ENCODE peak calls at places on chromosome 1, in six cellular contexts. N is nephron progenitor cell, X is GM13976, R is upper lobe of right lung, V is prostate gland, J is mucosa of descending colon. G is an unnamed sample.

GRCh38 chr1:206714331-206715058 is 29.8 kb downstream of the MAPKAPK2 start:
- DNase-seq in X (no peak), J (no peak), V (peak), R (peak), N (no peak), G (no peak)

GRCh38 chr1:235513495-235514366 is 9.5 kb upstream of the B3GALNT2 start:
- DNase-seq in V (peak), N (peak), R (no peak), J (no peak), X (peak), G (no peak)

GRCh38 chr1:101284021-101284420 is 47.2 kb downstream of the S1PR1 start:
- DNase-seq in X (no peak), V (no peak), N (no peak), J (no peak), R (no peak), G (no peak)

GRCh38 chr1:2108213-2108876 is 58.1 kb downstream of the PRKCZ start:
- DNase-seq in N (peak), X (peak), R (peak), J (no peak), V (no peak), G (no peak)

GRCh38 chr1:7207875-7208646 is 422.8 kb downstream of the CAMTA1 start:
- DNase-seq in X (peak), N (peak), J (no peak), V (no peak), R (no peak), G (no peak)

GRCh38 chr1:224169876-224170275 is 13.2 kb upstream of the DEGS1 start:
- DNase-seq in N (no peak), R (no peak), X (no peak), J (no peak), V (no peak), G (no peak)

GRCh38 chr1:174160109-174160473 is 771 bp downstream of the RABGAP1L start:
- DNase-seq in R (peak), J (peak), N (peak), X (no peak), V (peak), G (peak)

GRCh38 chr1:81635816-81636215 is 164.9 kb upstream of the ADGRL2 start:
- DNase-seq in N (no peak), X (no peak), R (no peak), J (no peak), V (no peak), G (no peak)

GRCh38 chr1:23614128-23614660 is 54.9 kb upstream of the ID3 start:
- DNase-seq in R (no peak), X (no peak), V (no peak), J (no peak), N (no peak), G (no peak)

GRCh38 chr1:211648980-211649934 is 26.2 kb downstream of the NEK2 start:
- DNase-seq in J (no peak), R (peak), N (no peak), X (peak), V (peak), G (no peak)

GRCh38 chr1:103997631-103998030 is 247.9 kb downstream of the AMY1C start:
- DNase-seq in N (no peak), X (no peak), J (no peak), R (no peak), V (no peak), G (no peak)

GRCh38 chr1:95086949-95087533 is 14.3 kb upstream of the ALG14 start:
- DNase-seq in V (no peak), N (peak), X (no peak), J (no peak), R (no peak), G (no peak)

GRCh38 chr1:221714227-221715116 is 27.4 kb downstream of the DUSP10 start:
- DNase-seq in R (no peak), N (no peak), V (no peak), X (no peak), J (no peak), G (no peak)

GRCh38 chr1:61950418-61950817 is 208.1 kb downstream of the PATJ start:
- DNase-seq in R (no peak), X (no peak), N (no peak), V (no peak), J (no peak), G (no peak)

GRCh38 chr1:154743536-154744036 is 126.5 kb downstream of the KCNN3 start:
- DNase-seq in N (no peak), R (no peak), J (no peak), V (no peak), X (no peak), G (no peak)

GRCh38 chr1:193747579-193747978 is 561.2 kb upstream of the B3GALT2 start:
- DNase-seq in R (no peak), N (no peak), V (no peak), J (no peak), X (no peak), G (no peak)

GRCh38 chr1:237112663-237113062 is 70.7 kb downstream of the RYR2 start:
- DNase-seq in N (no peak), J (no peak), R (no peak), X (no peak), V (no peak), G (no peak)

GRCh38 chr1:151197863-151198253 is 494 bp upstream of the PIP5K1A start:
- DNase-seq in N (no peak), J (no peak), X (no peak), R (no peak), V (no peak), G (no peak)

GRCh38 chr1:206049919-206050600 is 2.9 kb upstream of the RHEX start:
- DNase-seq in N (no peak), J (no peak), V (no peak), X (no peak), R (no peak), G (no peak)

GRCh38 chr1:118785246-118785645 is 202.9 kb downstream of the TBX15 start:
- DNase-seq in R (no peak), V (no peak), N (no peak), X (no peak), J (no peak), G (no peak)

GRCh38 chr1:33256335-33256700 is at the start of gene ZNF362:
- DNase-seq in J (peak), V (peak), N (peak), X (peak), R (peak), G (no peak)

GRCh38 chr1:53944469-53945182 is 873 bp downstream of the IFT25 start:
- DNase-seq in V (no peak), R (no peak), J (no peak), X (no peak), N (peak), G (no peak)

GRCh38 chr1:94092210-94092613 is 28.7 kb downstream of the ABCA4 start:
- DNase-seq in V (no peak), N (no peak), R (no peak), X (no peak), J (no peak), G (no peak)

GRCh38 chr1:183568176-183569041 is 21.9 kb downstream of the NCF2 start:
- DNase-seq in V (no peak), N (no peak), J (peak), R (no peak), X (no peak), G (no peak)

GRCh38 chr1:180170569-180170968 is 15.9 kb downstream of the QSOX1 start:
- DNase-seq in R (peak), X (no peak), N (no peak), V (no peak), J (no peak), G (no peak)

GRCh38 chr1:63797056-63797726 is 23.4 kb downstream of the ROR1 start:
- DNase-seq in N (no peak), J (no peak), X (no peak), V (no peak), R (no peak), G (no peak)

GRCh38 chr1:236200925-236201324 is 58.6 kb downstream of the GPR137B start:
- DNase-seq in J (no peak), N (no peak), X (no peak), R (no peak), V (no peak), G (no peak)

GRCh38 chr1:199197695-199198094 is 558.9 kb downstream of the PTPRC start:
- DNase-seq in N (no peak), X (no peak), R (no peak), V (no peak), J (no peak), G (no peak)

GRCh38 chr1:40162791-40163441 is 1.7 kb downstream of the RLF start:
- DNase-seq in J (no peak), R (no peak), X (no peak), V (no peak), N (no peak), G (no peak)

GRCh38 chr1:204151562-204152309 is at the start of gene ETNK2:
- DNase-seq in N (peak), X (peak), V (peak), R (peak), J (peak), G (no peak)

GRCh38 chr1:184648160-184648855 is 106.3 kb downstream of the EDEM3 start:
- DNase-seq in X (no peak), N (no peak), J (no peak), R (no peak), V (no peak), G (no peak)

GRCh38 chr1:43632135-43632670 is 17.7 kb upstream of the KDM4A start:
- DNase-seq in R (peak), N (no peak), X (no peak), V (no peak), J (no peak), G (no peak)

GRCh38 chr1:27235827-27236226 is 1.4 kb downstream of the WDTC1 start:
- DNase-seq in R (no peak), X (no peak), V (no peak), J (no peak), N (no peak), G (no peak)

GRCh38 chr1:174114788-174115448 is 44.4 kb upstream of the RABGAP1L start:
- DNase-seq in X (peak), N (peak), R (no peak), V (no peak), J (no peak), G (no peak)

GRCh38 chr1:94383966-94384408 is 34.2 kb upstream of the ABCD3 start:
- DNase-seq in R (no peak), J (no peak), X (no peak), N (no peak), V (no peak), G (no peak)

GRCh38 chr1:219567341-219567947 is 45.5 kb downstream of the ZC3H11B start:
- DNase-seq in V (no peak), N (no peak), R (no peak), J (no peak), X (peak), G (no peak)

DNA sequence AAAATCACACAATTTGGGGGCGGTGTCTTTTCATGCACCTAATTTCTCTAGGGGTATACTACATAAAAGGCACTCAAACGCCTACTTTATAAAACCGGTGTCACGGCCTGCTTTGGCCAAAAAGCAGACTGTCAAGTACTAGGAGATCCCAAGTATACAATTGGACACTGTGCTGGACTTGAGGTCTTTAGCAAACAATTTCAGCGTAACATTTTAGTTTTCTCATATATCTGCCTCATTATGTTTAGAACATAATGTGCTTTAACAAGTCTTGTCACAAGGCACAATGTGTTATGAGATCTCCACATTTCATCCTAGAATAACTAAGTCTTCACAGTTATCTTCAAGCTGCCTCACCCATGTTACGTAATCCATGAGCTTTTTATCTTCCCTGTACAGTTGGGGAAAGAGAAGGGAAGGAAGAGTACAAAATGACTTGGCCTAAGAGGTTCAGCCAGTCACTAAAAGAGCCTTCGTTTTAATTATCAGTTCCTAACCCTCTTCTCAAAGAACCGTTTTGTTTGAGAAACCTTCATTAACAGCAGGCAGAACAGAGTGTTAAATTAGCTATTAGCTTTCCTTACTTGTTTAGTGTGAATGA is 1.7 kb downstream of the SSX2IP start:
- DNase-seq in V (no peak), J (no peak), X (no peak), N (no peak), R (no peak), G (no peak)
- TF ChIP-seq CTCF in V (no peak), J (no peak), X (no peak), N (no peak), R (no peak), G (no peak)

GRCh38 chr1:245888809-245889208 is 618.3 kb downstream of the SMYD3 start:
- DNase-seq in X (no peak), V (no peak), J (no peak), N (no peak), R (no peak), G (no peak)
- TF ChIP-seq CTCF in X (peak), V (no peak), J (no peak), N (peak), R (peak), G (no peak)

DNA sequence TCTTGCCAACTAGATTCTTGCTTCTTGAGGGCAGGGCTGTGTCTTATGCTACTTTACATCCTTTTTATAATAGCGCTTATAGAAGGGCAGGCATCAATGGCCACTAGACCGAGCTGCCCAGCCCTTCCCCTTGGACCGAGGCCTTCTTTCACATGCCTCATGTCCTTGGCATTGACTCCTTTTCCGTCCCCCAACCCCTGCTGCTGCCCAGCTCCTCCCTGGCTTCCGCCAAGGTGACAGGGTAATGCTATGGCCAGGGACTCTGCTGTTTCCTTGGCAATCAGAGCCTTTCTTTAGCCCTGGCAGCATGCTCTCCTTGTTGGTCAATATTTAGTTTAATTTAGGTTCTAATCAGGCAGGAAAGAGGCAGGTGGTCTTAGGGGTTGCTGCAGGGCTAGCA is 48.2 kb downstream of the DDX20 start:
- DNase-seq in V (no peak), X (no peak), J (no peak), N (no peak), R (no peak), G (no peak)
- TF ChIP-seq CTCF in V (no peak), X (no peak), J (no peak), N (no peak), R (no peak), G (no peak)

DNA sequence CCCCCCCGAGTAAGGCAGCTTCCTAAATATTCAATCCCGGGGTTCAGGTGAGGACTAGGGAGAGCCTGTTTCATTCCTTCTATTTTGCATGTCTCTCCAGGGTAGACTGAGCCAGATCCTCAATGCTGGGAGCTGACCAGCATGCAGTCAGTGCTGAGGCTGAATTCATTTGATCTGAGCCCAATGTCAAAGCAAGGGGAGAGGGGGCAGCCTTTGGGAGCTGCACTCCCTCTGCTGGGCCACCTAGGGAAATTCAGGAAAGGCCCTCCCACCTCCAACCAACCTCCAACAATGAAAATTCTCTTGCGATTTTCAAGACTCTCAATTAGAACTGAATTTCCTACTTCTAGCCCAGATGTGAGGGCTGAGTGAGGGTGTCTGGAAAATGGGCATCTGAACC is 371.2 kb downstream of the NPHP4 start:
- DNase-seq in J (no peak), R (no peak), V (no peak), N (peak), X (no peak), G (no peak)
- TF ChIP-seq CTCF in J (no peak), R (peak), V (peak), N (peak), X (no peak), G (no peak)

GRCh38 chr1:20219991-20220390 is 33.7 kb upstream of the PLA2G2C start:
- DNase-seq in R (no peak), V (no peak), J (no peak), X (no peak), N (no peak), G (no peak)

GRCh38 chr1:20212099-20212684 is 25.9 kb upstream of the PLA2G2C start:
- DNase-seq in X (no peak), R (no peak), N (no peak), J (no peak), V (no peak), G (no peak)

GRCh38 chr1:20215716-20216115 is 29.4 kb upstream of the PLA2G2C start:
- DNase-seq in J (no peak), V (no peak), R (no peak), X (no peak), N (no peak), G (no peak)

GRCh38 chr1:20212685-20213331 is 26.5 kb upstream of the PLA2G2C start:
- DNase-seq in N (peak), J (peak), R (peak), X (peak), V (peak), G (no peak)

DNA sequence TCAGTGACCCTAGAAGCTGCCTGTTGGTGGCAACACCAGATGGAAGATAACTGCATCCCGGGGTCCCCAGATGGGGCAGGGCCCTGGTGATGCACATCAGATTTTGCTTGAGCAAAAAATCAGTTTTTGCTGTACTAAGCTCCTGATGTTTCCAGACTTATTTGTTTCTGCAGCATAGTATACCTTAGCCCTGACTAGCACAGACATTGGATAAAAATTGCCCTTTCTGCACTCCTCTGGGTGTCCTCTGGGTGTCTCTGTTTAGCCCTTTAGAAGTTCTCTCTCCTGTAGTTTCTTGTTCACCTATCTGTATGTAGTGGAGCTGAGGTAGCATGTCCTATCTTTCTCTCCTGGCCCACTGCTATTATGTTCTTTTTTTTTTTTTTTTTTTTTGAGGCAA is 30.3 kb upstream of the PLA2G2C start:
- DNase-seq in J (no peak), V (no peak), R (no peak), N (no peak), X (peak), G (no peak)
- TF ChIP-seq CTCF in J (peak), V (peak), R (peak), N (peak), X (no peak), G (no peak)

GRCh38 chr1:222749927-222750326 is 12.9 kb downstream of the FAM177B start:
- DNase-seq in N (no peak), V (no peak), X (no peak), R (no peak), J (no peak), G (no peak)
- TF ChIP-seq CTCF in N (no peak), V (no peak), X (no peak), R (no peak), J (no peak), G (no peak)

GRCh38 chr1:21050031-21050430 is 126.7 kb downstream of the EIF4G3 start:
- DNase-seq in V (no peak), N (no peak), J (no peak), X (no peak), R (no peak), G (no peak)

GRCh38 chr1:21048462-21048861 is 128.2 kb downstream of the EIF4G3 start:
- DNase-seq in N (no peak), X (no peak), R (no peak), J (no peak), V (no peak), G (no peak)

GRCh38 chr1:21051177-21051576 is 125.5 kb downstream of the EIF4G3 start:
- DNase-seq in N (no peak), X (no peak), J (no peak), R (no peak), V (no peak), G (no peak)

GRCh38 chr1:21046132-21046531 is 130.6 kb downstream of the EIF4G3 start:
- DNase-seq in N (no peak), J (no peak), R (no peak), V (no peak), X (no peak), G (no peak)

GRCh38 chr1:21052034-21052433 is 124.7 kb downstream of the EIF4G3 start:
- DNase-seq in X (no peak), R (no peak), J (no peak), V (no peak), N (no peak), G (no peak)
- TF ChIP-seq CTCF in X (no peak), R (no peak), J (no peak), V (no peak), N (no peak), G (no peak)

DNA sequence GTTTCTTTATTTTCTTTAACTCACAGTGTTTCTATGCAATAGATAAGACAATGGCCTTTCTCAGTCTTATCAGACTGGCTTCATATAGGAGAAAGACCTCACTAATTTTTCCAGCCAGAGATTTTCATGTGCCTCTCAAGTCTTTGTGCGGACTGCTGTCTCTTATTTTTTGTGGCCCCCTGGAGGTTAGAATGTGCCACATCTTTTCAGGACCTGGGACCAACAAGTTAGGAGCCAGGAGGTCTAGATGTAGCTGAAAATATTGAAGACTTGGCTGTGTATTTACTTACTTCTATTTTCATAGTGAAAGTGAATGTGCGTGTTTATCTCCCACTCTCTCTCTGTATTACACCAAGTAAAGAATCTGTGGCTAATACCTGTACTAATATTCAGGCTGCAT is 42.1 kb upstream of the CFHR3 start:
- DNase-seq in J (no peak), X (no peak), R (no peak), V (no peak), N (no peak), G (no peak)
- TF ChIP-seq CTCF in J (no peak), X (no peak), R (no peak), V (no peak), N (no peak), G (no peak)

DNA sequence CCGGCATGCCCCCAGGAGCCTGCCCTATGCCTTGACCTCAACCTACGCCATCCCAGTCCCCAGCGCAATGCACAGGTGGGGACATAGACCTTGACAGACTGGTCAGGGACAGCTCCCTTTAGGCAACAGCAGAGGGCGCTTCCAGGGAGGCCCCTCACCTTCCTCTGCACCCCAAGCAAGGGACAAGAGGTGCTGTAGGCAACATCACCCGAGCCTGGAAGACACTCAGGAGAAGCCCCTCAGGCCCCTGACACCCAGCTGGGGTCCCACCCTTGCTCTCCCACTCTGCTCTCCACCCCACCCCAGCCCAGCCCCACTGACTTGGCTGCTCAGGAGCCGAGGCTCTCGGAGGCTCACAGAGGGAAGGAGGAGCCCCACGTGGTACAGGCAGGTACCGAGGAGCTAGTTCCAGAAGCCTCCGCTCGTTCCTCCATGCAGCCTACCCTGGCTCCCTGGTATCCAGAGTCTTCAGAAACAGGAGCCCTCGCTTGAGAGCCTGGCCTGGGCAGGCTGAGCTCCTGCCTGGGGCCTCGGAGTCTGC is 2.4 kb upstream of the WNT3A start:
- DNase-seq in R (no peak), N (no peak), V (no peak), X (peak), J (no peak), G (no peak)
- TF ChIP-seq CTCF in R (peak), N (peak), V (peak), X (peak), J (no peak), G (no peak)

G was measured in omental fat pad.